ENCODE peak calls at places on chromosomes 5 and 9, in ten cellular contexts. One of them, this sample, is unnamed.

GRCh38 chr9:127977877-127978647 is 2.7 kb downstream of the EEIG1 start:
- DNase-seq in fibroblast of mammary gland: peak
- DNase-seq in astrocyte: peak
- DNase-seq in cardiac muscle cell: peak
- DNase-seq in ovary: peak
- DNase-seq in body of pancreas: peak
- DNase-seq in prostate gland: no peak
- DNase-seq in LNCaP clone FGC: no peak
- DNase-seq in stomach: peak
- DNase-seq in PC-3: peak
- DNase-seq in this sample: peak

GRCh38 chr9:87148391-87149237 is 201.3 kb upstream of the GAS1 start:
- DNase-seq in fibroblast of mammary gland: peak
- DNase-seq in astrocyte: peak
- DNase-seq in cardiac muscle cell: peak
- DNase-seq in ovary: peak
- DNase-seq in body of pancreas: peak
- DNase-seq in prostate gland: peak
- DNase-seq in LNCaP clone FGC: no peak
- DNase-seq in stomach: peak
- DNase-seq in PC-3: no peak
- DNase-seq in this sample: peak

GRCh38 chr5:160843240-160843639 is 8.8 kb downstream of the ATP10B start:
- DNase-seq in fibroblast of mammary gland: no peak
- DNase-seq in astrocyte: no peak
- DNase-seq in cardiac muscle cell: no peak
- DNase-seq in ovary: no peak
- DNase-seq in body of pancreas: no peak
- DNase-seq in prostate gland: no peak
- DNase-seq in LNCaP clone FGC: no peak
- DNase-seq in stomach: no peak
- DNase-seq in PC-3: no peak
- DNase-seq in this sample: no peak

GRCh38 chr9:121268598-121269029 is 652 bp downstream of the GSN start:
- DNase-seq in fibroblast of mammary gland: no peak
- DNase-seq in astrocyte: no peak
- DNase-seq in cardiac muscle cell: no peak
- DNase-seq in ovary: no peak
- DNase-seq in body of pancreas: no peak
- DNase-seq in prostate gland: no peak
- DNase-seq in LNCaP clone FGC: no peak
- DNase-seq in stomach: no peak
- DNase-seq in PC-3: no peak
- DNase-seq in this sample: no peak

GRCh38 chr9:116713266-116713665 is 26.2 kb downstream of the TRIM32 start:
- DNase-seq in fibroblast of mammary gland: no peak
- DNase-seq in astrocyte: no peak
- DNase-seq in cardiac muscle cell: no peak
- DNase-seq in ovary: no peak
- DNase-seq in body of pancreas: no peak
- DNase-seq in prostate gland: no peak
- DNase-seq in LNCaP clone FGC: no peak
- DNase-seq in stomach: no peak
- DNase-seq in PC-3: no peak
- DNase-seq in this sample: no peak

GRCh38 chr9:5112109-5112592 is 73.3 kb downstream of the INSL6 start:
- DNase-seq in fibroblast of mammary gland: no peak
- DNase-seq in astrocyte: no peak
- DNase-seq in cardiac muscle cell: no peak
- DNase-seq in ovary: peak
- DNase-seq in body of pancreas: no peak
- DNase-seq in prostate gland: no peak
- DNase-seq in LNCaP clone FGC: no peak
- DNase-seq in stomach: no peak
- DNase-seq in PC-3: no peak
- DNase-seq in this sample: no peak

GRCh38 chr5:166377756-166378155 is 1913.7 kb upstream of the WWC1 start:
- DNase-seq in fibroblast of mammary gland: no peak
- DNase-seq in astrocyte: no peak
- DNase-seq in cardiac muscle cell: no peak
- DNase-seq in ovary: no peak
- DNase-seq in body of pancreas: no peak
- DNase-seq in prostate gland: no peak
- DNase-seq in LNCaP clone FGC: no peak
- DNase-seq in stomach: no peak
- DNase-seq in PC-3: no peak
- DNase-seq in this sample: no peak

GRCh38 chr9:80952523-80952922 is 736.8 kb downstream of the TLE1 start:
- DNase-seq in fibroblast of mammary gland: peak
- DNase-seq in astrocyte: no peak
- DNase-seq in cardiac muscle cell: no peak
- DNase-seq in ovary: no peak
- DNase-seq in body of pancreas: no peak
- DNase-seq in prostate gland: no peak
- DNase-seq in LNCaP clone FGC: no peak
- DNase-seq in stomach: no peak
- DNase-seq in PC-3: no peak
- DNase-seq in this sample: no peak

GRCh38 chr5:56677693-56678092 is 137.7 kb upstream of the MAP3K1 start:
- DNase-seq in fibroblast of mammary gland: no peak
- DNase-seq in astrocyte: no peak
- DNase-seq in cardiac muscle cell: peak
- DNase-seq in ovary: no peak
- DNase-seq in body of pancreas: no peak
- DNase-seq in prostate gland: no peak
- DNase-seq in LNCaP clone FGC: no peak
- DNase-seq in stomach: no peak
- DNase-seq in PC-3: no peak
- DNase-seq in this sample: no peak

GRCh38 chr5:62044989-62045388 is 261.0 kb upstream of the KIF2A start:
- DNase-seq in fibroblast of mammary gland: no peak
- DNase-seq in astrocyte: no peak
- DNase-seq in cardiac muscle cell: no peak
- DNase-seq in ovary: no peak
- DNase-seq in body of pancreas: no peak
- DNase-seq in prostate gland: no peak
- DNase-seq in LNCaP clone FGC: no peak
- DNase-seq in stomach: no peak
- DNase-seq in PC-3: no peak
- DNase-seq in this sample: no peak

GRCh38 chr5:137599479-137599878 is 100.4 kb upstream of the SPOCK1 start:
- DNase-seq in fibroblast of mammary gland: no peak
- DNase-seq in astrocyte: no peak
- DNase-seq in cardiac muscle cell: no peak
- DNase-seq in ovary: no peak
- DNase-seq in body of pancreas: no peak
- DNase-seq in prostate gland: no peak
- DNase-seq in LNCaP clone FGC: no peak
- DNase-seq in stomach: no peak
- DNase-seq in PC-3: no peak
- DNase-seq in this sample: no peak

GRCh38 chr9:99353408-99353807 is 131.3 kb downstream of the SEC61B start:
- DNase-seq in fibroblast of mammary gland: peak
- DNase-seq in astrocyte: peak
- DNase-seq in cardiac muscle cell: peak
- DNase-seq in ovary: no peak
- DNase-seq in body of pancreas: no peak
- DNase-seq in prostate gland: no peak
- DNase-seq in LNCaP clone FGC: no peak
- DNase-seq in stomach: no peak
- DNase-seq in PC-3: peak
- DNase-seq in this sample: peak

DNA sequence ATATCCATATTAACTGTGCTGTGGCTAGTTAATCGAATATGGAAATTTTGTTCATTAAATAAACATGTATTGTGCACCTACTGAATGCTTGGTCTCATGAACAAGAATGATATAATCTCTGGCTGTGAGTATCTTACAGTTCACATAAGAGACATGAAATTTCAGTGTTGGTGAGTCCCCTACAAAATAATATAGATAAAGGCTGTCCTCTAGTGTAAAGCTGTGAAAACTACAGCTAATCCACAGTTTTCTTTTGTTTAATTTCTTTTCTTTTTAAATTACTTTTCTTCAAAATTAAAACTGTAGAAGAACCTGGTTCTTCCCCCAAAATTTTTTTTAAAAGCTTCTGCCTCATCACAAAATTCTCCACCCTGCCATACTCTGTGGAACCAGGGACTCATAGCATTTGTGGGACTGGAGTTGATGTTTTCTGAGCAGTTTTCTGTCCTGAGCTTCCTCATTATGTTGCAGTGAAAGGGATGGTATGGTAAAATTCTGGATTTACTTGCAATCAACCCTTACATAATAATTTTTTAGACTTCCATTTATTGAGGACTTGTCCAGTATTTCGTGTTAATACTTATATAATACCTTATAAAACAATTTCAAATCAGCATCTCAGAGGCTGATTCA is 135.0 kb downstream of the STK32A start:
- DNase-seq in fibroblast of mammary gland: peak
- DNase-seq in astrocyte: peak
- DNase-seq in cardiac muscle cell: peak
- DNase-seq in ovary: no peak
- DNase-seq in body of pancreas: no peak
- DNase-seq in prostate gland: no peak
- DNase-seq in LNCaP clone FGC: no peak
- DNase-seq in stomach: no peak
- DNase-seq in PC-3: peak
- DNase-seq in this sample: peak
- TF ChIP-seq CTCF in fibroblast of mammary gland: peak
- TF ChIP-seq CTCF in astrocyte: peak
- TF ChIP-seq CTCF in cardiac muscle cell: peak
- TF ChIP-seq CTCF in ovary: peak
- TF ChIP-seq CTCF in body of pancreas: peak
- TF ChIP-seq CTCF in prostate gland: peak
- TF ChIP-seq CTCF in LNCaP clone FGC: peak
- TF ChIP-seq CTCF in stomach: no peak
- TF ChIP-seq CTCF in PC-3: peak
- TF ChIP-seq CTCF in this sample: peak

DNA sequence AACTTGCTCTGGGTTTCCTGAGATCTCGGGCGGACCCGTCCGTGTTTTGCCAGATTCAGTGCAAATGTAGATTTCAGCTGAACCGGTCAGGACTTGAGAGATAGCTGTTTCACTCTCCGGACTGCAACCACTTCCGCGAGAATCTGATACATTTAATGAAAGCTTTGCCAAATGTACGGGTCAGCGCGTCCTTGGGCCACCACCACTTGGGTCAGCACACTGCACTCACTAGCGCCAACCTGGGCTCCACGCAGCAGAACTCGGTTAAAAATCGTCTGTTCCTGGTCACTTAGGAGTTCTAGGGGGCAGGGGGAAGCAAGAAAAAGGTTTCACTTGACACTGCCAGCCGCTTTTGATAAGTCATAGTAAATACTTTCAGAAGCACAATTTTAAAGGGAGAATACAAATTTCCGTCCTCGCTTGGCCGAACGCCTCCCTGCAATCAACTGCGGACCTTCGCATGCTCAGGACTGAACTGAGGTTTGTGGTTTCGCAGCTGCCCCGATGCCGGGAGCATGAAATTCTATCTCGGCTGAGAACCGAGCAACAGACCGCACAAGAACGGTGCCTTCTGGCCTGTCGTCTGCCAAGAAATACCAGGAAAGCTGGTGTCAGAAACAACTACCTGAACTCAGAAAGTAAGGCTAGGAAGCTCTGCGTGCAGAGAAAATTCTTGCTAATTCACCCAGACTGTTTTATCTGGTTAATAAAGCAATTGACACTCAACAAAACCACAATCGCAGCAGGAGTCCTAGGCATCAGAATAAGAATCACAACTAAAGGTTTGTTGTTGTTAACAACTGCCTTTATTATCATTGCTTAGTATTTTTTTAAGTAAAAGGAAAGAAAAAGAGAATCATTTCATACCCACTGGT is 4.2 kb upstream of the ISL1 start:
- DNase-seq in fibroblast of mammary gland: no peak
- DNase-seq in astrocyte: peak
- DNase-seq in cardiac muscle cell: no peak
- DNase-seq in ovary: no peak
- DNase-seq in body of pancreas: peak
- DNase-seq in prostate gland: no peak
- DNase-seq in LNCaP clone FGC: no peak
- DNase-seq in stomach: no peak
- DNase-seq in PC-3: peak
- DNase-seq in this sample: peak
- H3K4me3 ChIP-seq in fibroblast of mammary gland: no peak
- H3K4me3 ChIP-seq in astrocyte: no peak
- H3K4me3 ChIP-seq in cardiac muscle cell: peak
- H3K4me3 ChIP-seq in ovary: no peak
- H3K4me3 ChIP-seq in body of pancreas: no peak
- H3K4me3 ChIP-seq in prostate gland: peak
- H3K4me3 ChIP-seq in LNCaP clone FGC: peak
- H3K4me3 ChIP-seq in stomach: peak
- H3K4me3 ChIP-seq in PC-3: peak
- H3K4me3 ChIP-seq in this sample: peak

GRCh38 chr9:85872444-85872843 is 68.5 kb upstream of the NAA35 start:
- DNase-seq in fibroblast of mammary gland: no peak
- DNase-seq in astrocyte: no peak
- DNase-seq in cardiac muscle cell: no peak
- DNase-seq in ovary: no peak
- DNase-seq in body of pancreas: no peak
- DNase-seq in prostate gland: no peak
- DNase-seq in LNCaP clone FGC: no peak
- DNase-seq in stomach: no peak
- DNase-seq in PC-3: no peak
- DNase-seq in this sample: no peak
- TF ChIP-seq CTCF in fibroblast of mammary gland: no peak
- TF ChIP-seq CTCF in astrocyte: no peak
- TF ChIP-seq CTCF in cardiac muscle cell: no peak
- TF ChIP-seq CTCF in ovary: no peak
- TF ChIP-seq CTCF in body of pancreas: no peak
- TF ChIP-seq CTCF in prostate gland: no peak
- TF ChIP-seq CTCF in LNCaP clone FGC: no peak
- TF ChIP-seq CTCF in stomach: no peak
- TF ChIP-seq CTCF in PC-3: no peak
- TF ChIP-seq CTCF in this sample: no peak

DNA sequence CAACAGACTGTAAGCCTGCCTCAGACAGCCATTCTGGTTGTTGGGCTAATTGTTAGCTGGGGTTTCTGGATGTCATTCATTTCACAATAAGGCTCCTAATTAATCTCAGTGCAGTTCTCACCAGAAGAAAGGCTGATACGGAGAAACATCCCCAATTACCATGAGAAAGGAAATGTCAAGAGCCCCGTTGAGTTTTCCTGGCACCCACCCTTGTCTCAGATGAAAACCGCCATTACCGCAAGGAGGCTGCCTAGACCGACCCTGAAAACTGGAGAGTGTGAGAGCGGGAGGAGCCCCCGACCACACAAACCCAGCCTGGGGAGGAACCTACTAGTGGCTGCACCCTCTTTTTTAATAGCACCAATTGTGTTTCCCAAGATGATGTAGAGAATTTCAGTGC is 76.0 kb downstream of the MAP1B start:
- DNase-seq in fibroblast of mammary gland: no peak
- DNase-seq in astrocyte: no peak
- DNase-seq in cardiac muscle cell: no peak
- DNase-seq in ovary: no peak
- DNase-seq in body of pancreas: no peak
- DNase-seq in prostate gland: no peak
- DNase-seq in LNCaP clone FGC: no peak
- DNase-seq in stomach: no peak
- DNase-seq in PC-3: no peak
- DNase-seq in this sample: no peak
- H3K4me3 ChIP-seq in fibroblast of mammary gland: no peak
- H3K4me3 ChIP-seq in astrocyte: no peak
- H3K4me3 ChIP-seq in cardiac muscle cell: no peak
- H3K4me3 ChIP-seq in ovary: no peak
- H3K4me3 ChIP-seq in body of pancreas: no peak
- H3K4me3 ChIP-seq in prostate gland: no peak
- H3K4me3 ChIP-seq in LNCaP clone FGC: no peak
- H3K4me3 ChIP-seq in stomach: no peak
- H3K4me3 ChIP-seq in PC-3: no peak
- H3K4me3 ChIP-seq in this sample: no peak